ENCODE peak calls at places on chromosome X, in six cellular contexts. B is upper lobe of right lung, Z is lower lobe of right lung, N is hypothalamus, D is esophagus muscularis mucosa, T is fibroblast of the conjunctiva. P is an unnamed sample.

GRCh38 chrX:42755820-42756219 is 22.1 kb downstream of the PPP1R2C start:
- DNase-seq in N (no peak), B (no peak), T (peak), Z (peak), D (no peak), P (no peak)

GRCh38 chrX:50704360-50704759 is 109.6 kb downstream of the SHROOM4 start:
- DNase-seq in T (no peak), B (no peak), N (no peak), Z (no peak), D (no peak), P (no peak)

GRCh38 chrX:103531002-103531401 is 11.7 kb upstream of the RAB40A start:
- DNase-seq in T (peak), B (no peak), N (no peak), Z (no peak), D (no peak), P (no peak)

GRCh38 chrX:66402165-66402564 is 236.7 kb downstream of the EDA2R start:
- DNase-seq in T (no peak), B (no peak), Z (no peak), D (no peak), N (no peak), P (no peak)

GRCh38 chrX:100864967-100865366 is 9.2 kb downstream of the NOX1 start:
- DNase-seq in T (no peak), D (no peak), B (no peak), Z (no peak), N (peak), P (no peak)

GRCh38 chrX:9807355-9808182 is 21.3 kb downstream of the SHROOM2 start:
- DNase-seq in B (no peak), Z (no peak), N (no peak), T (no peak), D (no peak), P (no peak)

GRCh38 chrX:47264507-47265173 is 31.8 kb downstream of the USP11 start:
- DNase-seq in T (no peak), N (peak), D (no peak), B (no peak), Z (no peak), P (no peak)

GRCh38 chrX:78377186-78377585 is 49.8 kb upstream of the CYSLTR1 start:
- DNase-seq in D (no peak), Z (no peak), T (no peak), B (no peak), N (no peak), P (no peak)

GRCh38 chrX:54534271-54534670 is 4.3 kb downstream of the GNL3L start:
- DNase-seq in B (no peak), D (no peak), N (no peak), T (no peak), Z (no peak), P (no peak)

GRCh38 chrX:65707153-65707552 is 39.7 kb downstream of the MSN start:
- DNase-seq in N (no peak), Z (no peak), T (no peak), B (no peak), D (no peak), P (peak)

GRCh38 chrX:123962006-123962485 is 540 bp downstream of the STAG2 start:
- DNase-seq in D (no peak), Z (no peak), T (no peak), B (no peak), N (no peak), P (no peak)

GRCh38 chrX:110588164-110588563 is 207.5 kb downstream of the CHRDL1 start:
- DNase-seq in N (no peak), B (no peak), T (no peak), Z (no peak), D (no peak), P (no peak)

GRCh38 chrX:110836982-110837381 is 41.4 kb upstream of the CHRDL1 start:
- DNase-seq in Z (no peak), B (no peak), T (no peak), N (no peak), D (no peak), P (peak)

GRCh38 chrX:69298466-69299140 is 133.3 kb upstream of the PJA1 start:
- DNase-seq in N (no peak), T (peak), B (no peak), D (no peak), Z (no peak), P (no peak)

GRCh38 chrX:137215467-137215866 is 181.7 kb upstream of the GPR101 start:
- DNase-seq in D (no peak), Z (no peak), B (no peak), T (no peak), N (no peak), P (no peak)

GRCh38 chrX:1486749-1487361 is 34.1 kb upstream of the ASMTL start:
- DNase-seq in Z (no peak), N (no peak), T (no peak), D (no peak), B (no peak), P (no peak)

GRCh38 chrX:71823391-71824057 is 60.4 kb downstream of the CXorf49B start:
- DNase-seq in N (no peak), Z (no peak), B (no peak), T (no peak), D (no peak), P (no peak)

GRCh38 chrX:4754878-4755604 is 1041.6 kb upstream of the PRKX start:
- DNase-seq in B (no peak), Z (no peak), D (no peak), T (no peak), N (no peak), P (no peak)

GRCh38 chrX:129749069-129749468 is 10.3 kb downstream of the XPNPEP2 start:
- DNase-seq in D (no peak), N (no peak), B (no peak), Z (no peak), T (no peak), P (no peak)

GRCh38 chrX:139739138-139739537 is 31.2 kb upstream of the MCF2 start:
- DNase-seq in B (no peak), Z (no peak), D (no peak), T (no peak), N (no peak), P (no peak)

P was measured in retina.